ENCODE peak calls at places on chromosome 10, in ten cellular contexts. L is Peyer's patch, B is A549, W is GM06990, U is neural crest cell, Y is cardiac fibroblast, Q is osteocyte, X is progenitor cell of endocrine pancreas, T is neural progenitor cell, Z is epithelial cell of esophagus. F is an unnamed sample.

GRCh38 chr10:132827861-132828539 is 42.1 kb upstream of the NKX6-2 start:
- DNase-seq in L (no peak), B (no peak), W (no peak), U (no peak), Y (no peak), Q (no peak), X (no peak), T (no peak), Z (no peak), F (no peak)

GRCh38 chr10:31034041-31034918 is 2.6 kb upstream of the ZNF438 start:
- DNase-seq in L (no peak), B (no peak), W (no peak), U (no peak), Y (peak), Q (no peak), X (no peak), T (no peak), Z (peak), F (peak)

GRCh38 chr10:19347592-19347991 is 299.0 kb downstream of the MALRD1 start:
- DNase-seq in L (no peak), B (no peak), W (no peak), U (no peak), Y (peak), Q (no peak), X (no peak), T (peak), Z (peak), F (no peak)

GRCh38 chr10:78184851-78185692 is 151.4 kb downstream of the RPS24 start:
- DNase-seq in L (no peak), B (no peak), W (no peak), U (no peak), Y (peak), Q (no peak), X (no peak), T (no peak), Z (no peak), F (no peak)

GRCh38 chr10:97000487-97001182 is 168.5 kb downstream of the LCOR start:
- DNase-seq in L (no peak), B (no peak), W (no peak), U (no peak), Y (no peak), Q (no peak), X (no peak), T (no peak), Z (peak), F (no peak)

GRCh38 chr10:132109341-132110072 is 43.8 kb downstream of the JAKMIP3 start:
- DNase-seq in L (no peak), B (no peak), W (no peak), U (no peak), Y (peak), Q (peak), X (peak), T (no peak), Z (no peak), F (no peak)

GRCh38 chr10:113062977-113063967 is 113.2 kb downstream of the TCF7L2 start:
- DNase-seq in L (no peak), B (no peak), W (no peak), U (no peak), Y (peak), Q (no peak), X (no peak), T (peak), Z (no peak), F (no peak)

GRCh38 chr10:70433581-70434280 is 7.8 kb downstream of the NODAL start:
- DNase-seq in L (no peak), B (no peak), W (no peak), U (no peak), Y (peak), Q (no peak), X (no peak), T (no peak), Z (no peak), F (no peak)

GRCh38 chr10:26483554-26483953 is 45.4 kb downstream of the APBB1IP start:
- DNase-seq in L (no peak), B (no peak), W (no peak), U (no peak), Y (no peak), Q (no peak), X (no peak), T (no peak), Z (no peak), F (peak)

GRCh38 chr10:6408799-6409198 is 171.3 kb downstream of the PRKCQ start:
- DNase-seq in L (no peak), B (no peak), W (no peak), U (no peak), Y (no peak), Q (peak), X (no peak), T (no peak), Z (no peak), F (no peak)
- TF ChIP-seq CTCF in L (no peak), B (no peak), W (no peak), U (peak), Y (peak), Q (no peak), X (peak), T (peak), Z (peak), F (no peak)

GRCh38 chr10:82796510-82796909 is 921.5 kb downstream of the NRG3 start:
- DNase-seq in L (no peak), B (no peak), W (no peak), U (no peak), Y (peak), Q (no peak), X (no peak), T (no peak), Z (no peak), F (peak)
- TF ChIP-seq CTCF in L (peak), B (peak), W (peak), U (peak), Y (peak), Q (peak), X (peak), T (peak), Z (peak), F (peak)

DNA sequence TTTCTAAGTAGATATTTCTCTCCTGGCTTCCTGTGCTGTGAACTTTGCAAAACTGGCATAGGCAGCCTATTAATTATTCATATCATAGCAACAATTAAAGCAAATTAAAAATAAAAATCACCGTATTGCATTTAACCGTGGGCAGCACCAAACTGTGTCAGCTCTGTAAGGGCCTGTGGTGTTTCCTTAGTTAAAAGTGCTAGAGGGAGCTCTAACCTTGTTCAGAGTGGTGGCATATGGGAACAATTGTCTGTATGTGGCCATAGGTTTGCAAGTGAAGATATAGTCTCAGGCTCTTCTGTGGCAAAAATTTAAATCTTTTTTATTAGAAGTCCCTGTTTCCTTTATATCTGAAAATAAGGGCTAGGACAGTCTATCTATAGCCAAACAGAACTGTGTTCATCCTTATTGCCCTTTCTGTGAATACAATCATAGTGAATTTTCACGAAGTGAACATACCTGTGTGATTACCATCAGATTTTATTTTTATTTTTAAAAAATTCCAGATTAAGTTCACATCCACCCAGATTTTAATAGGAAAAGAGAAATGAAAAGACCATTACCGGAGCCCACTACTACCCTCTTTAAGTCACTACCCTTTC is 92.6 kb downstream of the POLL start:
- DNase-seq in L (no peak), B (no peak), W (no peak), U (no peak), Y (peak), Q (no peak), X (no peak), T (peak), Z (peak), F (peak)
- TF ChIP-seq CTCF in L (no peak), B (peak), W (peak), U (peak), Y (no peak), Q (peak), X (peak), T (peak), Z (peak), F (peak)

GRCh38 chr10:91604462-91604935 is 28.4 kb downstream of the PPP1R3C start:
- DNase-seq in L (no peak), B (no peak), W (no peak), U (no peak), Y (no peak), Q (no peak), X (no peak), T (no peak), Z (no peak), F (no peak)
- TF ChIP-seq CTCF in L (no peak), B (no peak), W (no peak), U (peak), Y (peak), Q (peak), X (peak), T (peak), Z (no peak), F (no peak)

GRCh38 chr10:13518076-13518692 is 10.6 kb downstream of the BEND7 start:
- DNase-seq in L (no peak), B (no peak), W (no peak), U (no peak), Y (peak), Q (no peak), X (no peak), T (peak), Z (peak), F (no peak)
- TF ChIP-seq CTCF in L (no peak), B (peak), W (peak), U (peak), Y (peak), Q (peak), X (peak), T (peak), Z (peak), F (no peak)

GRCh38 chr10:16547973-16548372 is 26.3 kb upstream of the C1QL3 start:
- DNase-seq in L (no peak), B (no peak), W (no peak), U (no peak), Y (no peak), Q (no peak), X (no peak), T (no peak), Z (no peak), F (no peak)

GRCh38 chr10:16545126-16545736 is 23.6 kb upstream of the C1QL3 start:
- DNase-seq in L (no peak), B (peak), W (no peak), U (no peak), Y (peak), Q (no peak), X (no peak), T (peak), Z (peak), F (peak)
- TF ChIP-seq CTCF in L (peak), B (peak), W (peak), U (peak), Y (peak), Q (peak), X (peak), T (peak), Z (peak), F (peak)